ENCODE peak calls at places on chromosomes 11 and 22, in five cellular contexts. W is left ventricle myocardium inferior; Z is HT-29; V is Karpas-422; S is stimulated activated CD4-positive, alpha-beta T cell treated with anti-CD3 and anti-CD28 coated beads, Interleukin-2, amount 100 ng/mL, for 48 hours. X is an unnamed sample.

GRCh38 chr11:30316237-30316636 is 6.7 kb upstream of the ARL14EP start:
- DNase-seq in W (no peak), Z (no peak), V (no peak), S (no peak), X (no peak)

GRCh38 chr22:29302681-29303465 is 3.6 kb upstream of the GAS2L1 start:
- DNase-seq in W (no peak), Z (peak; percentile 52), V (no peak), S (no peak), X (peak; percentile 74)

GRCh38 chr11:17389957-17390649 is 1.6 kb upstream of the KCNJ11 start:
- DNase-seq in W (no peak), Z (no peak), V (no peak), S (no peak), X (no peak)

GRCh38 chr22:29269731-29270474 is 1.8 kb downstream of the EWSR1 start:
- DNase-seq in W (no peak), Z (no peak), V (no peak), S (no peak), X (no peak)

GRCh38 chr22:40593460-40594273 is 42.9 kb downstream of the MRTFA start:
- DNase-seq in W (no peak), Z (no peak), V (peak; percentile 58), S (no peak), X (no peak)

GRCh38 chr11:121476379-121477032 is 23.7 kb upstream of the SORL1-AS1 start:
- DNase-seq in W (no peak), Z (peak; percentile 83), V (no peak), S (no peak), X (no peak)

GRCh38 chr11:104830080-104830479 is 68.2 kb downstream of the CASP12 start:
- DNase-seq in W (no peak), Z (peak; percentile 42), V (no peak), S (no peak), X (no peak)

GRCh38 chr11:27217948-27218410 is 145.0 kb downstream of the CCDC34 start:
- DNase-seq in W (no peak), Z (no peak), V (no peak), S (no peak), X (no peak)

GRCh38 chr11:16981651-16982194 is 32.5 kb downstream of the PLEKHA7 start:
- DNase-seq in W (no peak), Z (peak; percentile 97), V (no peak), S (no peak), X (no peak)

GRCh38 chr11:17413414-17414316 is 25.2 kb upstream of the KCNJ11 start:
- DNase-seq in W (no peak), Z (no peak), V (no peak), S (no peak), X (peak; percentile 40)

GRCh38 chr22:45248832-45249561 is 8.3 kb upstream of the KIAA0930 start:
- DNase-seq in W (no peak), Z (no peak), V (no peak), S (no peak), X (no peak)

GRCh38 chr11:117172678-117173421 is 5.7 kb upstream of the SIDT2 start:
- DNase-seq in W (no peak), Z (no peak), V (no peak), S (no peak), X (no peak)

GRCh38 chr11:126336646-126337045 is 18.8 kb upstream of the ST3GAL4 start:
- DNase-seq in W (no peak), Z (no peak), V (no peak), S (no peak), X (peak; percentile 32)

GRCh38 chr22:22916952-22917290 is 29.3 kb downstream of the IGLL5 start:
- DNase-seq in W (no peak), Z (no peak), V (no peak), S (no peak), X (no peak)

GRCh38 chr11:16606784-16607674 is 131.4 kb upstream of the C11orf58 start:
- DNase-seq in W (peak; percentile 68), Z (no peak), V (no peak), S (no peak), X (peak; percentile 81)

GRCh38 chr11:33310720-33311500 is 53.7 kb downstream of the HIPK3 start:
- DNase-seq in W (no peak), Z (no peak), V (no peak), S (no peak), X (no peak)

GRCh38 chr22:48226026-48227013 is 1463.9 kb downstream of the TBC1D22A start:
- DNase-seq in W (no peak), Z (no peak), V (no peak), S (no peak), X (no peak)

GRCh38 chr11:2519879-2520735 is 75.3 kb downstream of the KCNQ1 start:
- DNase-seq in W (peak; percentile 6), Z (no peak), V (no peak), S (no peak), X (peak; percentile 44)

GRCh38 chr22:45329536-45329936 is 19.8 kb downstream of the FAM118A start:
- DNase-seq in W (peak; percentile 82), Z (no peak), V (no peak), S (no peak), X (peak; percentile 74)

GRCh38 chr11:43129329-43129728 is 182.5 kb upstream of the API5 start:
- DNase-seq in W (no peak), Z (no peak), V (no peak), S (no peak), X (no peak)

GRCh38 chr22:30910358-30910757 is 58.2 kb downstream of the MORC2 start:
- DNase-seq in W (no peak), Z (no peak), V (no peak), S (no peak), X (no peak)

GRCh38 chr11:87347860-87348259 is 310.1 kb downstream of the TMEM135 start:
- DNase-seq in W (no peak), Z (no peak), V (no peak), S (no peak), X (no peak)

GRCh38 chr11:70603756-70604211 is 205.5 kb downstream of the CTTN start:
- DNase-seq in W (no peak), Z (no peak), V (peak; percentile 79), S (no peak), X (no peak)

GRCh38 chr22:31347251-31348008 is 1.3 kb upstream of the PATZ1 start:
- DNase-seq in W (peak; percentile 68), Z (peak; percentile 61), V (peak; percentile 92), S (peak; percentile 62), X (peak; percentile 86)

GRCh38 chr11:128210148-128210940 is 377.0 kb downstream of the ETS1 start:
- DNase-seq in W (no peak), Z (peak; percentile 98), V (no peak), S (no peak), X (no peak)

GRCh38 chr11:70522261-70522612 is 123.9 kb downstream of the CTTN start:
- DNase-seq in W (no peak), Z (no peak), V (no peak), S (no peak), X (no peak)

GRCh38 chr22:28929197-28929596 is 45.8 kb downstream of the ZNRF3 start:
- DNase-seq in W (no peak), Z (no peak), V (no peak), S (no peak), X (no peak)

GRCh38 chr22:33726294-33726711 is 194.0 kb downstream of the LARGE1 start:
- DNase-seq in W (no peak), Z (no peak), V (no peak), S (no peak), X (no peak)

X was measured in aorta.